ENCODE peak calls at places on chromosomes 1 and 21, in four cellular contexts. I is IMR-90, W is H1, N is mesenchymal stem cell. C is an unnamed sample.
A peak's percentile ranks its signal among the peaks of the same experiment; 100 is the strongest.

GRCh38 chr1:216045400-216045799 is 377.8 kb downstream of the USH2A start:
- DNase-seq in N (peak; percentile 94), W (no peak), I (peak; percentile 98), C (no peak)

GRCh38 chr1:25054526-25054925 is 124.5 kb upstream of the RUNX3 start:
- DNase-seq in W (no peak), I (no peak), N (no peak), C (no peak)

GRCh38 chr1:91555821-91556531 is 55.3 kb downstream of the CDC7 start:
- DNase-seq in W (no peak), I (peak; percentile 98), N (peak; percentile 83), C (no peak)

GRCh38 chr1:18651727-18652126 is 21.1 kb downstream of the PAX7 start:
- DNase-seq in N (no peak), I (no peak), W (peak; percentile 68), C (peak; percentile 72)

GRCh38 chr1:114352797-114353196 is 158.2 kb downstream of the TRIM33 start:
- DNase-seq in I (no peak), N (no peak), W (peak; percentile 45), C (no peak)

GRCh38 chr21:19523066-19523465 is 1119.5 kb upstream of the TMPRSS15 start:
- DNase-seq in I (no peak), N (no peak), W (no peak), C (no peak)

GRCh38 chr1:100353988-100354387 is 1.7 kb downstream of the CDC14A start:
- DNase-seq in N (peak; percentile 49), I (peak; percentile 14), W (no peak), C (peak; percentile 94)

GRCh38 chr1:234107416-234108021 is 203.0 kb downstream of the SLC35F3 start:
- DNase-seq in N (no peak), I (no peak), W (no peak), C (no peak)

GRCh38 chr1:110112143-110112542 is at the start of gene UBL4B:
- DNase-seq in I (no peak), N (no peak), W (no peak), C (no peak)

GRCh38 chr1:15038232-15039016 is 115.1 kb upstream of the TMEM51 start:
- DNase-seq in I (peak; percentile 33), W (no peak), N (peak; percentile 20), C (peak; percentile 79)

GRCh38 chr1:161039546-161039945 is 782 bp upstream of the TSTD1 start:
- DNase-seq in I (no peak), N (no peak), W (no peak), C (no peak)

GRCh38 chr1:153616885-153617428 is 832 bp upstream of the S100A14 start:
- DNase-seq in W (no peak), N (no peak), I (no peak), C (no peak)

GRCh38 chr1:111238056-111238795 is 10.7 kb downstream of the CHI3L2 start:
- DNase-seq in I (no peak), W (no peak), N (no peak), C (no peak)

GRCh38 chr1:30652151-30652915 is 71.1 kb downstream of the MATN1 start:
- DNase-seq in I (no peak), W (no peak), N (no peak), C (peak; percentile 42)

GRCh38 chr1:150976879-150977694 is 2.5 kb upstream of the CERS2 start:
- DNase-seq in W (peak; percentile 82), I (no peak), N (peak; percentile 58), C (peak; percentile 83)

GRCh38 chr1:44289530-44289929 is 65.5 kb downstream of the ERI3 start:
- DNase-seq in W (no peak), I (no peak), N (no peak), C (no peak)

GRCh38 chr1:207938016-207938415 is 27.1 kb upstream of the CD34 start:
- DNase-seq in W (no peak), N (no peak), I (peak; percentile 57), C (no peak)

GRCh38 chr1:71986181-71986580 is 296.2 kb downstream of the NEGR1 start:
- DNase-seq in W (no peak), N (no peak), I (peak; percentile 2), C (no peak)

DNA sequence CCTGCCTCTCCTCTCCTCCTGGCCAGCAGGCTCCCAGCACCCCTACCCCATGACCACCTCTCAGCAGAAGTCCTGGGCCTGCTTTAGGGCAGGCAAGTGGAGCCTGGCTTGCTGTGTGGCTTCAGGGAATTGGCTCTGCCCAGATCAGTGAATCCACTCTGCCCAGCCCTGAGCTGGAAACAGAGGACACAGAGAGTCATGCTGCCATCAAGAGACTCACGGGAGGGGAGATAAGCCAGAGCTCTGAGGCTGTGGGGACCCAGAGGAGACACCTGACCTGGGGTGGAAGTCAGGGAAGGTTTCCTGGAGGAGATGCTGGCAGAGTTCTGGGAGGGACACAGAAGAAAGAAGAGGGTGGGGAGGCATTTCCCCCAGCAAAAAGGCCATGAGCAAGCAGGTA is 54.2 kb downstream of the GLIS1 start:
- DNase-seq in I (no peak), N (no peak), W (no peak), C (no peak)
- H3K4ac ChIP-seq in I (peak overlapping the region; percentile 87), N (no peak overlapping the region), W (peak overlapping the region; percentile 61), C (no peak overlapping the region)

GRCh38 chr1:61254629-61255323 is 172.4 kb downstream of the NFIA start:
- DNase-seq in W (no peak), I (peak; percentile 18), N (peak; percentile 64), C (no peak)

GRCh38 chr1:61253912-61254628 is 171.7 kb downstream of the NFIA start:
- DNase-seq in N (no peak), W (no peak), I (no peak), C (no peak)

GRCh38 chr1:61259379-61260148 is 177.2 kb downstream of the NFIA start:
- DNase-seq in W (no peak), I (no peak), N (no peak), C (no peak)

GRCh38 chr1:61253059-61253735 is 170.8 kb downstream of the NFIA start:
- DNase-seq in N (peak; percentile 56), I (peak; percentile 17), W (no peak), C (no peak)

GRCh38 chr1:61255324-61255703 is 173.0 kb downstream of the NFIA start:
- DNase-seq in N (no peak), I (no peak), W (no peak), C (no peak)
- H3K4me3 ChIP-seq in N (no peak overlapping the region), I (no peak overlapping the region), W (no peak overlapping the region), C (no peak overlapping the region)

GRCh38 chr1:27154469-27154990 is 395 bp downstream of the SLC9A1 start:
- DNase-seq in I (no peak), N (no peak), W (no peak), C (no peak)

GRCh38 chr1:27153549-27153886 is 1.4 kb downstream of the SLC9A1 start:
- DNase-seq in W (no peak), N (peak; percentile 36), I (no peak), C (no peak)

GRCh38 chr1:27153927-27154358 is 982 bp downstream of the SLC9A1 start:
- DNase-seq in N (peak; percentile 19), I (no peak), W (no peak), C (no peak)

GRCh38 chr1:27152004-27152828 is 2.7 kb downstream of the SLC9A1 start:
- DNase-seq in W (no peak), I (no peak), N (no peak), C (no peak)

GRCh38 chr1:27152829-27153548 is 1.9 kb downstream of the SLC9A1 start:
- DNase-seq in W (no peak), N (peak; percentile 23), I (no peak), C (no peak)
- H3K4ac ChIP-seq in W (no peak overlapping the region), N (no peak overlapping the region), I (peak overlapping the region; percentile 32), C (no peak overlapping the region)

DNA sequence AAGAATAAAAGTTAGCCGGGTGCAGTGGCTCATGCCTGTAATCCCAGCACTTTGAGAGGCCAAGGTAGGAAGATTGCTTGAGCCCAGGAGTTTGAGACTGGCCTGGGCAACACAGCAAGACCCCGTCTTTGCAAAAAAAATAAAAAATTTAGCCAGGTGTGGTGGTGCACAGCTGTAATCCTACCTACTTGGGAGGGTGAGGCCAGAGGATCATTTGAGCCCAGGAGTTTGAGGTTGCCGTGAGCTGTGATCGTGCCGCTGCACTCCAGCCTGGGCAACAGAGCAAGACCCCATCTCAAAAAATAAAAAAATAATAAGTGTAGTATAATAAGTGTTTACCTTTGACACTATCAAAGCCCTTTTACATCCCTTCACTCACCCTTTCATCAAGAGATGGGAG is 5.0 kb downstream of the ACTN2 start:
- DNase-seq in W (no peak), I (no peak), N (no peak), C (no peak)
- H3K4me3 ChIP-seq in W (no peak overlapping the region), I (no peak overlapping the region), N (no peak overlapping the region), C (no peak overlapping the region)

DNA sequence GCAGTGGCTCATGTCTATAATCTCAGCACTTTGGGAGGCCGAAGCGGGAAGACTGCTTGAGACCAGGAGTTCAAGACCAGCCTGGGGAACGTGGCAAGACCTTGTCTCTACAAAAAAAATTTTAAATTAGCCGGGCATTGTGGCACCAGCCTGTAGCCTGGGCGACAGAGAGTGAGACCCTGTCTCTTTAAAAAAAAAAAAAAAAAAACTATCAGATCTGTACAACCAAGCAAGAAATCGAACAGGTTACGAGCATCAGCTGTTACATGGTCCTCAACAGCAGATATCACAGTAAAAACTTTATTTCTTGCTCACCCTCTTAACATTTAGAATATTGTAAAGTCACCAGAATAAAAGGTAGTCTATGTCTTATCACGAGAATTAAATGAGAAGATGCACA is 1.5 kb downstream of the NUP133 start:
- DNase-seq in I (no peak), N (no peak), W (no peak), C (no peak)
- H3K4ac ChIP-seq in I (no peak overlapping the region), N (no peak overlapping the region), W (no peak overlapping the region), C (no peak overlapping the region)

GRCh38 chr1:35576061-35576765 is 3.1 kb downstream of the TFAP2E start:
- DNase-seq in W (no peak), N (no peak), I (peak; percentile 26), C (peak; percentile 74)
- H3K4me3 ChIP-seq in W (peak overlapping the region; percentile 30), N (no peak overlapping the region), I (no peak overlapping the region), C (no peak overlapping the region)

DNA sequence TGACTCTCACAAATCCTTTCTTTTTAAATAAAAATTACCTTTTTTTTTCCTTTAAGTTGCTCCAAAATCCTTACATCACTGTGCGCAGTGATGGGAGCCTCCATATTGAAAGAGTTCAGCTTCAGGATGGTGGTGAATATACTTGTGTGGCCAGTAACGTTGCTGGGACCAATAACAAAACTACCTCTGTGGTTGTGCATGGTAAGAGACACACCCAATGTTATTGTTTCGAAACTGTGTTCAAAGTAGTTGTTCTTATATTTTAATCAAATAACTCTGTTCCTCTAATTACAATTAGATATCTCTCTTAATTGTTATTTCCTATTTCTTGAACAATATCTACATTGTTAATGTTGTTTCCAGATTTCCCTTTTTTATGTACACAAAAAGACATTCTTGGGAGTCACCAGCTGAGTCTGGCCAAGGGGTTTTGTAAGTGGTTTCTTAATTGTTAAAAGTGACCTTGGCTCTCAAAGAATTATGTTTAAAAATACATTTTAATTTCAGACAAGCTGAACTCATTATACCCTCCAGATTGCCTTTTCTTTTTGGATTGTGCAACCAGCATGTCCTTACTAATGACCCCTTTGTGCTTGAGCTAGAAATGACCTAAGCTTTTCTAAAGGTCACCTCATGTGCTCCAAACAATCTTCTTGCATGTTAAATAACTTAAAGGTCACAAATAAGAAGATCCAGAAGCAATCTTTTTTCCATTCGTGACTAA is 250.1 kb downstream of the HMCN1 start:
- DNase-seq in I (no peak), N (peak; percentile 21), W (no peak), C (no peak)
- H3K4ac ChIP-seq in I (no peak overlapping the region), N (no peak overlapping the region), W (no peak overlapping the region), C (no peak overlapping the region)

C was measured in mesendoderm.